ENCODE peak calls at places on chromosomes 3 and 15, in five cellular contexts. Y, U, X, G and P are unnamed samples.

GRCh38 chr3:17638351-17638750 is 104.1 kb downstream of the TBC1D5 start:
- DNase-seq in Y (peak), U (no peak), X (no peak), G (peak), P (no peak)

GRCh38 chr3:139353920-139354556 is 10.2 kb downstream of the MRPS22 start:
- DNase-seq in Y (peak), U (no peak), X (no peak), G (peak), P (no peak)

GRCh38 chr3:61663728-61664492 is 102.5 kb downstream of the PTPRG start:
- DNase-seq in Y (peak), U (no peak), X (no peak), G (peak), P (no peak)

GRCh38 chr3:86708908-86709307 is 282.0 kb downstream of the VGLL3 start:
- DNase-seq in Y (no peak), U (no peak), X (no peak), G (no peak), P (no peak)

GRCh38 chr3:105013657-105014056 is 353.1 kb upstream of the ALCAM start:
- DNase-seq in Y (no peak), U (no peak), X (no peak), G (no peak), P (no peak)

GRCh38 chr15:84819291-84819768 is 2.2 kb downstream of the ALPK3 start:
- DNase-seq in Y (no peak), U (peak), X (no peak), G (no peak), P (peak)

GRCh38 chr3:141305436-141305835 is 62.9 kb upstream of the ZBTB38 start:
- DNase-seq in Y (peak), U (no peak), X (no peak), G (peak), P (no peak)

GRCh38 chr3:151553873-151554272 is 93.0 kb upstream of the IGSF10 start:
- DNase-seq in Y (peak), U (no peak), X (no peak), G (peak), P (no peak)

GRCh38 chr3:4751057-4752051 is 227.9 kb upstream of the BHLHE40 start:
- DNase-seq in Y (peak), U (no peak), X (peak), G (peak), P (no peak)

GRCh38 chr3:13045245-13045903 is 27.9 kb downstream of the IQSEC1 start:
- DNase-seq in Y (no peak), U (no peak), X (no peak), G (no peak), P (no peak)

GRCh38 chr15:69154684-69155083 is 5.8 kb upstream of the GLCE start:
- DNase-seq in Y (peak), U (no peak), X (no peak), G (peak), P (no peak)

GRCh38 chr3:87088984-87089841 is 98.3 kb upstream of the VGLL3 start:
- DNase-seq in Y (peak), U (peak), X (peak), G (peak), P (peak)

GRCh38 chr3:21163961-21164360 is 587.0 kb downstream of the ZNF385D start:
- DNase-seq in Y (no peak), U (no peak), X (no peak), G (no peak), P (no peak)

GRCh38 chr15:76183906-76184639 is 124.3 kb downstream of the TMEM266 start:
- DNase-seq in Y (no peak), U (no peak), X (no peak), G (no peak), P (no peak)

GRCh38 chr3:67648229-67648628 is 6.2 kb downstream of the SUCLG2 start:
- DNase-seq in Y (peak), U (no peak), X (no peak), G (no peak), P (no peak)

GRCh38 chr3:152026033-152026556 is 152.7 kb downstream of the SUCNR1 start:
- DNase-seq in Y (peak), U (no peak), X (no peak), G (peak), P (no peak)

GRCh38 chr3:73072634-73073033 is 11.2 kb downstream of the EBLN2 start:
- DNase-seq in Y (no peak), U (no peak), X (no peak), G (no peak), P (no peak)

GRCh38 chr3:89380006-89380405 is 272.6 kb downstream of the EPHA3 start:
- DNase-seq in Y (peak), U (no peak), X (no peak), G (peak), P (no peak)

GRCh38 chr3:36911990-36912804 is 32.7 kb downstream of the TRANK1 start:
- DNase-seq in Y (peak), U (no peak), X (peak), G (peak), P (no peak)

GRCh38 chr3:174431717-174432116 is 427.4 kb upstream of the NAALADL2 start:
- DNase-seq in Y (peak), U (no peak), X (no peak), G (peak), P (no peak)

GRCh38 chr3:55564709-55565108 is 77.6 kb upstream of the WNT5A start:
- DNase-seq in Y (no peak), U (no peak), X (no peak), G (no peak), P (no peak)

GRCh38 chr3:55884491-55885285 is 397.6 kb upstream of the WNT5A start:
- DNase-seq in Y (no peak), U (no peak), X (no peak), G (no peak), P (no peak)

GRCh38 chr15:56168394-56168793 is 75.3 kb downstream of the RFX7 start:
- DNase-seq in Y (peak), U (no peak), X (no peak), G (peak), P (no peak)

GRCh38 chr3:140922634-140923033 is 19.0 kb upstream of the SLC25A36 start:
- DNase-seq in Y (peak), U (no peak), X (peak), G (peak), P (no peak)

GRCh38 chr3:55622733-55623132 is 135.6 kb upstream of the WNT5A start:
- DNase-seq in Y (peak), U (no peak), X (no peak), G (no peak), P (no peak)

GRCh38 chr3:183253364-183253960 is 409 bp downstream of the B3GNT5 start:
- DNase-seq in Y (peak), U (peak), X (peak), G (peak), P (no peak)

DNA sequence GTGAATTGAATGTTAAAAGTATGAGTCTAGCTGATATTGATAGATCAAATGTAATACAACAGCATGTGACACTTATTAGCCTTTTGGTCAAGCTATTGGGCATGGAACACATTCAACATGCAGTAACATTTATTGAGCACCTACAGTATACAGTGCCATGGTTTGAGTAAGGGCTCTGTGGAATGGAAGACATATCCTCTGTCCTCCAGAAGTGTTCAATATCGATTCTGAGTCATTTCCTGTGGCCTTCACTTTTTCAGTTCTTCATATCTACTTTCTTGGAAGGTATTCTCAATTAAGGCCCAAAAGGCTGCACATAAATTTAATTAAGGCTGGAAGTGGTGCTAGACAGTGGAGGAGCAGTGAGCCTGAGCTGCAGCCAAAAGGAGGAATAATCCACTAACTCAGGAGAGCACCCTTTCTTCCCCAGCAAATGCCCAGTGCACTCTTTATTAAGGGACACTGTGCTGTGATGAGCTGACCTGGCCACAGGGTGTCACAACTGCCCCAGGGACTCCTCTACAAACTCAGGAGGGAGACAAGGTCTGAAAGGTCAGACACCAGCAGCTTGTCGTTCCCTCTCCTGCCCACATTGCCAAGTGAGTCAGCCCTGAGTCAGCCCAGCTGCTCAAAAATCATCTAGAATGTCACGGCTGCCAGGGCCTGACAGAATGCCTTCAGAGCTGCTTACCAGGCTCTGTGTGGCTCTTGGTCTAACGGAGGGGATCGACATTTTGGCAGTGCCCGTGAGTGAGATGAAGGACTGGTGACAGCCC is 544.8 kb downstream of the AGBL1 start:
- DNase-seq in Y (peak), U (no peak), X (no peak), G (peak), P (no peak)
- TF ChIP-seq CTCF in Y (peak), U (peak), X (no peak), G (peak), P (peak)

GRCh38 chr15:35546581-35547381 is 816 bp upstream of the DPH6 start:
- DNase-seq in Y (no peak), U (no peak), X (no peak), G (no peak), P (no peak)

GRCh38 chr15:35548435-35548834 is 2.5 kb upstream of the DPH6 start:
- DNase-seq in Y (peak), U (no peak), X (no peak), G (no peak), P (no peak)

GRCh38 chr15:35547775-35548364 is 1.9 kb upstream of the DPH6 start:
- DNase-seq in Y (no peak), U (no peak), X (no peak), G (no peak), P (no peak)

GRCh38 chr15:35545316-35545824 is 595 bp downstream of the DPH6 start:
- DNase-seq in Y (peak), U (peak), X (peak), G (peak), P (no peak)

DNA sequence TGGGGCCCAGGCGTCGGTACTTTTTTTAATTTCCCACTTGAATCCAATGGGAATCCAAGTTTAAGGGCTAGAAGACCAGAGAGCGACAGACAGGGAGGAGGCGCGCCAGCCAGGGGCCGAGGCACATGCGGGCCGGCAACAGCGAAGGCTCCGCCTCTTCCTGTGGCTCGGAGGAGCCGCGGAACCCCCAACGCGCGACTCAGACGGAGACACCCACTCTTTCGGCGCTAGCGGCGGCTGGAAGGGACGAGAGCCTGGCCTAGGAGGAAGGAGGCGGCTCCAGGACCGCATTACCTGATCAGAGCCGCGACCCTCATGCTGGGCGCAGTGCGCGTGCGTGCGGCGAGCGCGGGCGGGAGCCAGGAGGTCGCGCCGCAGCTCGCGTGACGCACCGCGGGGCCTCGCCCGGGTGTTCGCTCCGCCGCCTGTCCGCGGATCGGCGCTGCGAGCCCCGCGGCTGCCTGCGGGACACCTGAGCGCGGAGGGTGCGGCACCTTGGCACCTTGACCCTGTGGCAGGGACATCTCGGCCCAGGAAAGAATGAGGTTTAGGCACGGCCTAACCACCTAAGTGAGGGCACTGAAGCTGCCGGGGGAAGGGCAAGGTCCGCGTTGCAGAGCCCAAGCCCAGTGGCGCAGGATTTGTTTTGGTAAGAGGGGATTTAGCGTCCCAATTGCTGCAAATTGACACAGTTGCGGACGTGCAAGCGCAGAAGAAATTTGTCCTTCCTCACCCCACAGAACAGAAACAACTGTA is at the start of gene DPH6:
- DNase-seq in Y (peak), U (peak), X (peak), G (peak), P (peak)
- TF ChIP-seq CTCF in Y (peak), U (peak), X (no peak), G (peak), P (peak)

GRCh38 chr3:132268956-132269355 is 48.3 kb upstream of the ACP3 start:
- DNase-seq in Y (peak), U (no peak), X (no peak), G (peak), P (no peak)
- TF ChIP-seq CTCF in Y (peak), U (peak), X (peak), G (peak), P (peak)

GRCh38 chr15:22884344-22884743 is 45.9 kb downstream of the NIPA2 start:
- DNase-seq in Y (no peak), U (peak), X (no peak), G (no peak), P (no peak)
- TF ChIP-seq CTCF in Y (no peak), U (peak), X (no peak), G (no peak), P (peak)